ENCODE peak calls at places on chromosomes 13 and 19, in four cellular contexts. Z is tibial artery, X is GM03348, D is ELR. U is an unnamed sample.
A peak's percentile ranks its signal among the peaks of the same experiment; 100 is the strongest.

GRCh38 chr13:102854675-102855074 is 8.8 kb downstream of the ERCC5 start:
- DNase-seq in X (no peak), D (no peak), Z (no peak), U (no peak)

GRCh38 chr13:40283666-40284065 is 382.8 kb downstream of the FOXO1 start:
- DNase-seq in Z (no peak), X (no peak), D (no peak), U (no peak)

GRCh38 chr13:30332516-30333165 is 25.3 kb upstream of the KATNAL1 start:
- DNase-seq in D (no peak), X (no peak), Z (no peak), U (no peak)

GRCh38 chr19:49196527-49197240 is 39.1 kb downstream of the TRPM4 start:
- DNase-seq in Z (peak; percentile 73), X (no peak), D (no peak), U (no peak)

GRCh38 chr13:26019881-26020535 is 31.8 kb downstream of the SHISA2 start:
- DNase-seq in X (peak; percentile 37), D (peak; percentile 59), Z (no peak), U (no peak)

GRCh38 chr13:51811046-51811445 is 7.1 kb upstream of the DHRS12 start:
- DNase-seq in D (no peak), X (no peak), Z (no peak), U (no peak)

GRCh38 chr19:55647732-55648656 is at the start of gene CCDC106:
- DNase-seq in Z (no peak), X (peak; percentile 78), D (peak; percentile 71), U (peak; percentile 76)

GRCh38 chr19:27647423-27647822 is 1565.5 kb downstream of the UQCRFS1 start:
- DNase-seq in Z (no peak), X (no peak), D (no peak), U (no peak)

GRCh38 chr19:3053780-3054179 is 8.5 kb downstream of the TLE5 start:
- DNase-seq in Z (no peak), D (no peak), X (no peak), U (no peak)

GRCh38 chr19:40424637-40425449 is 949 bp downstream of the SERTAD1 start:
- DNase-seq in Z (no peak), D (peak; percentile 40), X (no peak), U (peak; percentile 73)

GRCh38 chr19:14848822-14849221 is at the start of gene OR7A10:
- DNase-seq in X (no peak), D (no peak), Z (no peak), U (no peak)

GRCh38 chr19:54160182-54160811 is 776 bp upstream of the LENG1 start:
- DNase-seq in X (peak; percentile 11), D (peak; percentile 53), Z (no peak), U (no peak)

GRCh38 chr13:112783135-112783945 is 93.5 kb downstream of the ATP11A start:
- DNase-seq in X (peak; percentile 61), Z (no peak), D (no peak), U (no peak)

GRCh38 chr13:59960683-59961082 is 203.0 kb downstream of the DIAPH3 start:
- DNase-seq in X (peak; percentile 6), Z (no peak), D (no peak), U (no peak)

GRCh38 chr13:42146359-42146758 is 97.9 kb downstream of the DGKH start:
- DNase-seq in X (no peak), D (no peak), Z (no peak), U (no peak)

GRCh38 chr13:114124486-114124885 is 7.9 kb downstream of the RASA3 start:
- DNase-seq in D (no peak), X (no peak), Z (no peak), U (no peak)

GRCh38 chr19:7327802-7328201 is 20.9 kb upstream of the ARHGEF18 start:
- DNase-seq in Z (no peak), X (no peak), D (no peak), U (no peak)

GRCh38 chr19:42252365-42253244 is 2.3 kb downstream of the ERF start:
- DNase-seq in Z (peak; percentile 86), D (peak; percentile 76), X (peak; percentile 48), U (peak; percentile 89)

GRCh38 chr19:2625434-2625833 is 77.1 kb downstream of the GNG7 start:
- DNase-seq in Z (peak; percentile 83), X (no peak), D (no peak), U (no peak)

GRCh38 chr19:33416307-33417215 is 43.1 kb downstream of the CEBPG start:
- DNase-seq in D (peak; percentile 73), Z (no peak), X (peak; percentile 79), U (no peak)

GRCh38 chr13:40982772-40983171 is 36.3 kb downstream of the ELF1 start:
- DNase-seq in D (peak; percentile 5), X (no peak), Z (no peak), U (peak; percentile 66)

GRCh38 chr19:42191855-42192254 is 25.6 kb downstream of the DEDD2 start:
- DNase-seq in Z (no peak), D (peak; percentile 98), X (no peak), U (no peak)

GRCh38 chr13:113426591-113426986 is 26.7 kb downstream of the ADPRHL1 start:
- DNase-seq in D (no peak), Z (no peak), X (no peak), U (no peak)

GRCh38 chr19:47158879-47159509 is 28.4 kb downstream of the SAE1 start:
- DNase-seq in D (peak; percentile 33), Z (no peak), X (peak; percentile 55), U (no peak)

GRCh38 chr13:111555268-111555633 is 234.8 kb downstream of the TEX29 start:
- DNase-seq in D (no peak), Z (no peak), X (no peak), U (no peak)

GRCh38 chr19:13132471-13133166 is 14.6 kb downstream of the NACC1 start:
- DNase-seq in Z (no peak), D (peak; percentile 90), X (peak; percentile 80), U (no peak)

GRCh38 chr19:10036601-10037071 is 23.4 kb downstream of the RDH8 start:
- DNase-seq in X (no peak), Z (no peak), D (no peak), U (no peak)

GRCh38 chr19:45162464-45163143 is 1.8 kb upstream of the NKPD1 start:
- DNase-seq in X (no peak), D (no peak), Z (no peak), U (no peak)

GRCh38 chr13:112248406-112248760 is 127.8 kb upstream of the SPACA7 start:
- DNase-seq in Z (no peak), X (no peak), D (no peak), U (no peak)

GRCh38 chr19:43518051-43518450 is 8.9 kb downstream of the ETHE1 start:
- DNase-seq in Z (no peak), D (no peak), X (no peak), U (no peak)

GRCh38 chr19:1851581-1852293 is 3.5 kb upstream of the REXO1 start:
- DNase-seq in Z (no peak), D (no peak), X (no peak), U (no peak)

U was measured in midbrain.